ENCODE peak calls at places on chromosomes 3 and 15, in seven cellular contexts. K is BE2C, R is uterus, L is SK-N-SH, M is upper lobe of right lung, T is neural progenitor cell, F is breast epithelium. S is an unnamed sample. For H3K4me1 and H3K36me3, the result is how much of the 10 kb centered on the place peaks cover.

GRCh38 chr15:50435772-50436171 is 11.6 kb downstream of the USP8 start:
- DNase-seq in K (no peak), R (no peak), L (no peak), M (no peak), T (no peak), F (no peak), S (no peak)

GRCh38 chr3:30848093-30848779 is 46.2 kb downstream of the GADL1 start:
- DNase-seq in K (no peak), R (no peak), L (no peak), M (no peak), T (no peak), F (no peak), S (no peak)

GRCh38 chr15:70947369-70948335 is 55.0 kb downstream of the LRRC49 start:
- DNase-seq in K (no peak), R (no peak), L (no peak), M (no peak), T (no peak), F (no peak), S (no peak)

GRCh38 chr15:95919460-95919859 is 411.0 kb upstream of the NR2F2 start:
- DNase-seq in K (no peak), R (no peak), L (no peak), M (no peak), T (no peak), F (no peak), S (no peak)

GRCh38 chr3:29335438-29335837 is 54.6 kb downstream of the RBMS3 start:
- DNase-seq in K (peak), R (peak), L (peak), M (peak), T (peak), F (peak), S (peak)

GRCh38 chr3:56887402-56888025 is 85.8 kb upstream of the ARHGEF3 start:
- DNase-seq in K (no peak), R (no peak), L (no peak), M (no peak), T (no peak), F (no peak), S (no peak)

GRCh38 chr3:44411031-44411645 is 66.3 kb downstream of the ZNF445 start:
- DNase-seq in K (no peak), R (no peak), L (no peak), M (no peak), T (no peak), F (no peak), S (peak)

GRCh38 chr3:150925751-150926201 is 20.5 kb upstream of the MINDY4B start:
- DNase-seq in K (peak), R (no peak), L (peak), M (peak), T (peak), F (no peak), S (no peak)

GRCh38 chr3:139670196-139670595 is 7.6 kb downstream of the NMNAT3 start:
- DNase-seq in K (peak), R (no peak), L (peak), M (no peak), T (no peak), F (no peak), S (no peak)

GRCh38 chr15:55698653-55699052 is 44.3 kb downstream of the PRTG start:
- DNase-seq in K (no peak), R (no peak), L (no peak), M (no peak), T (no peak), F (no peak), S (no peak)

GRCh38 chr15:78933187-78934062 is 11.4 kb downstream of the CTSH start:
- DNase-seq in K (no peak), R (no peak), L (no peak), M (no peak), T (no peak), F (no peak), S (no peak)
- H3K4me1 ChIP-seq in K (under half), R (under half), L (under half), M (under half), T (under half), F (under half), S (half or more)

GRCh38 chr3:98680723-98681122 is 82.4 kb upstream of the ST3GAL6 start:
- DNase-seq in K (no peak), R (no peak), L (no peak), M (no peak), T (no peak), F (no peak), S (no peak)

GRCh38 chr3:98681486-98681885 is 81.7 kb upstream of the ST3GAL6 start:
- DNase-seq in K (no peak), R (no peak), L (no peak), M (no peak), T (no peak), F (no peak), S (no peak)

DNA sequence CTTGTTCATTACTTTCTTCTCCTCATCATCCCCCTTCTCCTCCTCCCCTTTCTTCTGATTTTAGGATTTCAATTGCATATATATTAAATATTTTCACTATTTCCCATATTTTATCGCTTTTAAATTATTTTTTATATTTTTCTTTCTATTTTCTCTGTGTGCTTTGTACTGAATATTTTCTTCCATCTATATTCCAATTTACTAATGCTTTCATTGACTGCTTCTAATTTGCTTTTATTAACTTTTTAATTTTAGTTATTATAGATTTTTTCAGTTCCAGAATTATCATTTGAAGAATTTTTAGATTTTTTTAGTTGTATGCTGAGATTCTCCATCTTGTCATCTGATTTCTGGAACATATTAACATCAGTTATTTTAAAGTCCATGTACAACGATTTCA is 83.2 kb upstream of the ST3GAL6 start:
- DNase-seq in K (no peak), R (no peak), L (no peak), M (no peak), T (no peak), F (no peak), S (no peak)
- H3K36me3 ChIP-seq in K (under half), R (under half), L (under half), M (under half), T (under half), F (under half), S (under half)

GRCh38 chr3:38738630-38739395 is 77.2 kb downstream of the SCN10A start:
- DNase-seq in K (peak), R (no peak), L (peak), M (no peak), T (peak), F (no peak), S (no peak)
- TF ChIP-seq CTCF in K (peak), R (no peak), L (peak), M (peak), T (peak), F (no peak), S (peak)

GRCh38 chr3:66432041-66432766 is 68.6 kb downstream of the LRIG1 start:
- DNase-seq in K (no peak), R (no peak), L (no peak), M (no peak), T (no peak), F (no peak), S (no peak)
- H3K4me1 ChIP-seq in K (under half), R (under half), L (under half), M (under half), T (under half), F (under half), S (under half)

DNA sequence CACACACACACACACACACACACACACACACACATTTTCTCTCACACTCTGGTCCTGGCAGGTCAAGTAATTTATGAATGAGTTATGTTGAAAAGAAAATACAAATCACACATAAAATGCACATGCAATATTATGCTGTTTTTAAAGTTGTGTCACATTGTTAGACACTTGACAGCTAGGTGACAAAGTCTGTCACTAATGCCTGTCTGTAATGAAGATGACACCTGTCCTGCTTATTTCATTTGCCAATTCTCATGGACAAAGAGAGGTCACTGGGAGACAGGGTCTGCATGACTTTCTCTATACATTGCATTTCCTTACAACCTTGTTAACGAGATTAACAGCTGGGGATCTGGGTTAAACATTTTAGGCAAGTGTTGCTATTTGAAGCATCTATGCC is 71.2 kb downstream of the ARPP21 start:
- DNase-seq in K (no peak), R (no peak), L (no peak), M (no peak), T (peak), F (no peak), S (no peak)
- H3K36me3 ChIP-seq in K (under half), R (under half), L (under half), M (under half), T (under half), F (under half), S (under half)

DNA sequence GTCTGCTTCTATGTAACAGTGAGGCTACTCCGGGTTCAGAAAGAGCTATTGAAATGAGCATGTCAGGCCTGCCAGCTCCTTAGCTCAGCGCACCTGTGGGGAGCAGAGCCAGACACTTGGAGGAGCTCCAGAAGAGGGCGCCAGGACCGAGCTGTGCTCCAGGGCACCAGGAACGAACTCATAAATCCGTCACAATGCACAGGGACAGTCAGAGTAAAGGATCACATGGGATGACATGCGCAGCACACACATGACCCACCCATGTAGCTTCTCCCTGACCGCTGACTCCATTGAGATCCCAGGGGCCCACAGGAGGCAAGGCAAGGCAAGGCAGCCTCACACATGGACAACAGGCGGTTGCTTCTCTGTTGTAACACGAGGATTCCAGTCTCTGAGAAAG is 26.0 kb upstream of the GNB5 start:
- DNase-seq in K (peak), R (no peak), L (no peak), M (peak), T (peak), F (peak), S (no peak)
- TF ChIP-seq CTCF in K (peak), R (no peak), L (peak), M (no peak), T (peak), F (no peak), S (no peak)

GRCh38 chr3:73601031-73601430 is 23.7 kb downstream of the PDZRN3 start:
- DNase-seq in K (no peak), R (no peak), L (no peak), M (no peak), T (no peak), F (no peak), S (no peak)
- H3K4me1 ChIP-seq in K (under half), R (under half), L (under half), M (under half), T (under half), F (under half), S (under half)

GRCh38 chr3:180922242-180922641 is 9.8 kb downstream of the FXR1 start:
- DNase-seq in K (no peak), R (no peak), L (no peak), M (no peak), T (no peak), F (no peak), S (no peak)
- H3K36me3 ChIP-seq in K (under half), R (under half), L (under half), M (under half), T (under half), F (under half), S (under half)

DNA sequence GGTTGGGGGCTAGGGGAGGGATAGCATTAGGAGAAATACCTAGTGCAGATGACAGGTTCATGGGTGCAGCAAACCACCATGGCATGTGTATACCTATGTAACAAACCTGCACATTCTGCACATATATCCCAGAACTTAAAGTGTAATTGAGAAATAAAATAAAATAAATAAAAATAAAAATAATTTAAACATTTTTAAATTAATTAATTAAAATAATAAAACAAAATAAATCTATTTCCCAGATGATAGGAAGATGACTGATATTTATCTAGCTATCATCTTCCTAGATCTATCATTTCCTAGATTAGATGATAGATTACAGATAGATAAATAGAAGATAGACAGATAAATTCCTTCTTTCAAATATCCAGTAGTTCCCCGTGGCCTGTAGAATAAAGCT is 137.3 kb downstream of the OCA2 start:
- DNase-seq in K (no peak), R (no peak), L (no peak), M (no peak), T (no peak), F (no peak), S (no peak)
- TF ChIP-seq CTCF in K (no peak), R (no peak), L (no peak), M (no peak), T (no peak), F (no peak), S (no peak)